ENCODE peak calls at places on chromosomes 13 and 19, in six cellular contexts. H, S, M, D, L and N are unnamed samples.

GRCh38 chr19:5154129-5154798 is 185.4 kb downstream of the KDM4B start:
- DNase-seq in D (peak), L (no peak), M (peak), S (no peak), H (no peak), N (peak)

GRCh38 chr13:66400292-66400691 is 829.8 kb downstream of the PCDH9 start:
- DNase-seq in L (no peak), M (no peak), D (no peak), S (no peak), H (no peak), N (no peak)

GRCh38 chr13:106361621-106362020 is 173.8 kb downstream of the EFNB2 start:
- DNase-seq in S (no peak), D (no peak), L (no peak), M (no peak), H (no peak), N (no peak)

GRCh38 chr13:32495841-32496240 is 42.8 kb downstream of the N4BP2L2 start:
- DNase-seq in S (no peak), D (no peak), M (no peak), H (no peak), L (no peak), N (no peak)

GRCh38 chr13:43516401-43516826 is 270.4 kb downstream of the ENOX1 start:
- DNase-seq in M (no peak), S (no peak), D (no peak), H (no peak), L (peak), N (no peak)

GRCh38 chr19:42471554-42472249 is 29.0 kb upstream of the CXCL17 start:
- DNase-seq in L (no peak), S (no peak), D (no peak), H (no peak), M (no peak), N (no peak)

GRCh38 chr19:49441210-49441959 is at the start of gene SLC17A7:
- DNase-seq in L (no peak), D (no peak), M (peak), S (no peak), H (no peak), N (peak)

GRCh38 chr19:12952488-12953455 is 4.3 kb downstream of the GADD45GIP1 start:
- DNase-seq in L (no peak), D (no peak), H (no peak), S (no peak), M (no peak), N (peak)

GRCh38 chr13:61128850-61129645 is 286.6 kb downstream of the PCDH20 start:
- DNase-seq in S (no peak), D (no peak), M (no peak), L (no peak), H (no peak), N (no peak)

GRCh38 chr19:41434450-41434849 is 5.3 kb downstream of the DMAC2 start:
- DNase-seq in M (no peak), H (no peak), S (no peak), D (no peak), L (no peak), N (no peak)

GRCh38 chr13:33114146-33114545 is 97.9 kb downstream of the KL start:
- DNase-seq in M (no peak), L (no peak), D (no peak), S (no peak), H (no peak), N (no peak)

GRCh38 chr13:29679357-29680050 is 84.0 kb upstream of the SLC7A1 start:
- DNase-seq in M (no peak), H (no peak), D (no peak), S (no peak), L (no peak), N (peak)

GRCh38 chr13:87042946-87043345 is 628.2 kb upstream of the SLITRK5 start:
- DNase-seq in D (no peak), M (no peak), S (no peak), H (no peak), L (no peak), N (no peak)

GRCh38 chr13:30376426-30377311 is 45.6 kb upstream of the UBE2L5 start:
- DNase-seq in S (peak), H (peak), D (peak), L (no peak), M (no peak), N (no peak)

GRCh38 chr13:93951153-93951552 is 528.3 kb downstream of the DCT start:
- DNase-seq in D (no peak), L (no peak), M (no peak), H (no peak), S (no peak), N (no peak)

GRCh38 chr13:100131863-100132574 is 43.1 kb downstream of the PCCA start:
- DNase-seq in D (no peak), L (peak), M (no peak), S (peak), H (no peak), N (peak)

GRCh38 chr13:40220299-40220935 is 446.0 kb downstream of the FOXO1 start:
- DNase-seq in H (no peak), L (no peak), D (no peak), S (no peak), M (no peak), N (no peak)

GRCh38 chr19:51652266-51652665 is 5.6 kb upstream of the SIGLEC14 start:
- DNase-seq in S (no peak), H (no peak), M (no peak), L (no peak), D (no peak), N (no peak)

GRCh38 chr19:42111811-42112210 is 20.4 kb downstream of the POU2F2 start:
- DNase-seq in D (no peak), L (no peak), H (no peak), S (no peak), M (no peak), N (no peak)

GRCh38 chr13:67943116-67943515 is 713.0 kb upstream of the PCDH9 start:
- DNase-seq in M (no peak), S (no peak), H (no peak), L (no peak), D (no peak), N (no peak)

GRCh38 chr13:89660752-89661151 is 1686.7 kb upstream of the MIR17HG start:
- DNase-seq in M (no peak), D (no peak), L (no peak), S (no peak), H (no peak), N (no peak)

GRCh38 chr19:3880471-3881271 is at the start of gene ATCAY:
- DNase-seq in S (no peak), L (no peak), D (no peak), H (peak), M (peak), N (peak)

GRCh38 chr19:12838893-12839656 is 760 bp downstream of the MAST1 start:
- DNase-seq in D (no peak), M (no peak), L (no peak), S (no peak), H (no peak), N (peak)

GRCh38 chr19:38684078-38684861 is 36.8 kb downstream of the ACTN4 start:
- DNase-seq in D (no peak), S (no peak), L (no peak), M (no peak), H (no peak), N (no peak)

GRCh38 chr19:48341006-48341405 is 15.7 kb downstream of the EMP3 start:
- DNase-seq in D (no peak), H (no peak), M (no peak), S (no peak), L (no peak), N (no peak)

GRCh38 chr19:44303976-44304568 is 753 bp downstream of the ZNF235 start:
- DNase-seq in H (no peak), S (no peak), L (no peak), M (no peak), D (no peak), N (peak)

GRCh38 chr19:43778651-43779050 is 2.1 kb downstream of the KCNN4 start:
- DNase-seq in S (no peak), L (no peak), M (no peak), D (no peak), H (peak), N (no peak)

GRCh38 chr19:51131780-51132680 is 7.3 kb downstream of the SIGLEC9 start:
- DNase-seq in L (peak), D (no peak), S (peak), H (peak), M (no peak), N (no peak)

GRCh38 chr13:32660227-32660626 is 74.0 kb downstream of the PDS5B start:
- DNase-seq in M (no peak), S (no peak), L (no peak), D (no peak), H (no peak), N (peak)

GRCh38 chr19:41565384-41565730 is 10.6 kb upstream of the CEACAM21 start:
- DNase-seq in M (peak), S (no peak), H (no peak), L (no peak), D (no peak), N (no peak)

GRCh38 chr13:33931397-33931987 is 113.5 kb downstream of the RFC3 start:
- DNase-seq in L (no peak), D (no peak), H (no peak), S (no peak), M (peak), N (peak)

GRCh38 chr19:56504581-56504980 is 3.1 kb upstream of the ZNF471 start:
- DNase-seq in D (no peak), H (no peak), S (no peak), M (no peak), L (no peak), N (no peak)

GRCh38 chr19:11405846-11406643 is 13.1 kb downstream of the RGL3 start:
- DNase-seq in D (no peak), L (no peak), S (peak), M (peak), H (no peak), N (peak)

GRCh38 chr13:73158851-73159250 is 100.0 kb downstream of the KLF5 start:
- DNase-seq in L (peak), H (no peak), M (no peak), S (no peak), D (no peak), N (no peak)

GRCh38 chr13:35140831-35141230 is 198.8 kb downstream of the NBEA start:
- DNase-seq in S (no peak), L (no peak), D (no peak), H (no peak), M (no peak), N (no peak)

GRCh38 chr13:75251188-75251587 is 230.8 kb downstream of the TBC1D4 start:
- DNase-seq in L (no peak), H (no peak), D (no peak), S (no peak), M (no peak), N (no peak)

GRCh38 chr19:48332662-48333466 is 7.5 kb downstream of the EMP3 start:
- DNase-seq in L (peak), D (peak), M (peak), S (peak), H (peak), N (peak)